ENCODE peak calls at places on chromosome 18, in seven cellular contexts. N, E, Q, J, Y, G and D are unnamed samples.
A peak's percentile ranks its signal among the peaks of the same experiment; 100 is the strongest.

GRCh38 chr18:11906181-11906580 is 1.9 kb downstream of the MPPE1 start:
- ATAC-seq in N (no peak), E (no peak), Q (no peak), J (no peak), Y (no peak), G (no peak), D (no peak)

GRCh38 chr18:5106730-5107129 is 90.3 kb downstream of the AKAIN1 start:
- ATAC-seq in N (no peak), E (no peak), Q (no peak), J (no peak), Y (no peak), G (peak; percentile 38), D (no peak)

GRCh38 chr18:24019641-24020331 is 5.2 kb downstream of the TTC39C start:
- ATAC-seq in N (no peak), E (no peak), Q (no peak), J (peak; percentile 23), Y (no peak), G (no peak), D (no peak)

GRCh38 chr18:75309564-75309963 is 99.0 kb downstream of the TSHZ1 start:
- ATAC-seq in N (no peak), E (peak; percentile 43), Q (no peak), J (no peak), Y (no peak), G (no peak), D (no peak)

GRCh38 chr18:63186934-63187574 is 132.5 kb downstream of the BCL2 start:
- ATAC-seq in N (no peak), E (no peak), Q (no peak), J (no peak), Y (no peak), G (no peak), D (no peak)

GRCh38 chr18:57738078-57738477 is 65.0 kb downstream of the ATP8B1 start:
- ATAC-seq in N (peak; percentile 51), E (no peak), Q (no peak), J (peak; percentile 29), Y (peak; percentile 32), G (no peak), D (no peak)

GRCh38 chr18:7458873-7459272 is 108.2 kb upstream of the PTPRM start:
- ATAC-seq in N (no peak), E (no peak), Q (no peak), J (no peak), Y (no peak), G (no peak), D (no peak)

GRCh38 chr18:13526519-13526918 is 199.8 kb downstream of the FAM210A start:
- ATAC-seq in N (no peak), E (no peak), Q (no peak), J (no peak), Y (no peak), G (no peak), D (no peak)

GRCh38 chr18:44799422-44800421 is 119.0 kb downstream of the SETBP1 start:
- ATAC-seq in N (peak; percentile 36), E (no peak), Q (no peak), J (no peak), Y (no peak), G (no peak), D (no peak)

GRCh38 chr18:31634331-31634713 is 42.6 kb downstream of the TTR start:
- ATAC-seq in N (no peak), E (no peak), Q (no peak), J (no peak), Y (no peak), G (no peak), D (no peak)

GRCh38 chr18:68454511-68455228 is 260.2 kb downstream of the TMX3 start:
- ATAC-seq in N (no peak), E (no peak), Q (no peak), J (no peak), Y (peak; percentile 48), G (no peak), D (no peak)

GRCh38 chr18:3595282-3596273 is 145.6 kb downstream of the TGIF1 start:
- ATAC-seq in N (peak; percentile 46), E (peak; percentile 19), Q (peak; percentile 49), J (peak; percentile 51), Y (peak; percentile 56), G (peak; percentile 55), D (peak; percentile 67)

GRCh38 chr18:35662293-35663062 is 80.9 kb downstream of the GALNT1 start:
- ATAC-seq in N (no peak), E (no peak), Q (no peak), J (no peak), Y (no peak), G (no peak), D (no peak)

GRCh38 chr18:42025974-42026625 is 71.1 kb downstream of the PIK3C3 start:
- ATAC-seq in N (no peak), E (no peak), Q (no peak), J (no peak), Y (no peak), G (no peak), D (no peak)

GRCh38 chr18:6746386-6746960 is 17.0 kb downstream of the ARHGAP28 start:
- ATAC-seq in N (no peak), E (no peak), Q (no peak), J (no peak), Y (no peak), G (peak; percentile 77), D (no peak)

GRCh38 chr18:78393463-78393862 is 586.2 kb upstream of the SALL3 start:
- ATAC-seq in N (no peak), E (no peak), Q (no peak), J (no peak), Y (no peak), G (no peak), D (no peak)

GRCh38 chr18:28960146-28960545 is 783.2 kb upstream of the CDH2 start:
- ATAC-seq in N (no peak), E (no peak), Q (no peak), J (no peak), Y (no peak), G (peak; percentile 79), D (no peak)

GRCh38 chr18:9951022-9951859 is 37.4 kb downstream of the VAPA start:
- ATAC-seq in N (peak; percentile 35), E (peak; percentile 90), Q (no peak), J (peak; percentile 52), Y (peak; percentile 73), G (peak; percentile 72), D (no peak)

GRCh38 chr18:8988262-8988871 is 114.1 kb upstream of the NDUFV2 start:
- ATAC-seq in N (peak; percentile 69), E (peak; percentile 97), Q (peak; percentile 66), J (peak; percentile 79), Y (peak; percentile 93), G (peak; percentile 95), D (peak; percentile 67)

GRCh38 chr18:36662000-36662399 is 166.8 kb downstream of the TPGS2 start:
- ATAC-seq in N (no peak), E (no peak), Q (no peak), J (no peak), Y (no peak), G (no peak), D (no peak)

GRCh38 chr18:46184296-46185080 is 80.3 kb downstream of the HAUS1 start:
- ATAC-seq in N (no peak), E (no peak), Q (no peak), J (no peak), Y (no peak), G (no peak), D (no peak)

GRCh38 chr18:14086459-14087231 is 45.6 kb downstream of the ZNF519 start:
- ATAC-seq in N (no peak), E (peak; percentile 73), Q (no peak), J (peak; percentile 45), Y (peak; percentile 84), G (peak; percentile 79), D (no peak)

GRCh38 chr18:56651771-56652092 is 573 bp downstream of the WDR7 start:
- ATAC-seq in N (no peak), E (no peak), Q (no peak), J (no peak), Y (no peak), G (peak; percentile 28), D (no peak)

GRCh38 chr18:12975488-12975887 is 15.7 kb upstream of the CEP192 start:
- ATAC-seq in N (no peak), E (no peak), Q (no peak), J (no peak), Y (no peak), G (no peak), D (no peak)

GRCh38 chr18:12008842-12009580 is 27.7 kb downstream of the IMPA2 start:
- ATAC-seq in N (peak; percentile 59), E (no peak), Q (no peak), J (no peak), Y (no peak), G (no peak), D (no peak)

GRCh38 chr18:75173125-75173432 is 35.9 kb downstream of the PTGR3 start:
- ATAC-seq in N (no peak), E (peak; percentile 68), Q (no peak), J (peak; percentile 51), Y (peak; percentile 27), G (peak; percentile 70), D (no peak)

GRCh38 chr18:23738151-23738550 is 48.9 kb downstream of the LAMA3 start:
- ATAC-seq in N (no peak), E (no peak), Q (no peak), J (no peak), Y (no peak), G (no peak), D (no peak)

GRCh38 chr18:23689031-23689615 is at the start of gene LAMA3:
- ATAC-seq in N (peak; percentile 89), E (peak; percentile 91), Q (peak; percentile 89), J (peak; percentile 94), Y (peak; percentile 89), G (peak; percentile 67), D (peak; percentile 91)

DNA sequence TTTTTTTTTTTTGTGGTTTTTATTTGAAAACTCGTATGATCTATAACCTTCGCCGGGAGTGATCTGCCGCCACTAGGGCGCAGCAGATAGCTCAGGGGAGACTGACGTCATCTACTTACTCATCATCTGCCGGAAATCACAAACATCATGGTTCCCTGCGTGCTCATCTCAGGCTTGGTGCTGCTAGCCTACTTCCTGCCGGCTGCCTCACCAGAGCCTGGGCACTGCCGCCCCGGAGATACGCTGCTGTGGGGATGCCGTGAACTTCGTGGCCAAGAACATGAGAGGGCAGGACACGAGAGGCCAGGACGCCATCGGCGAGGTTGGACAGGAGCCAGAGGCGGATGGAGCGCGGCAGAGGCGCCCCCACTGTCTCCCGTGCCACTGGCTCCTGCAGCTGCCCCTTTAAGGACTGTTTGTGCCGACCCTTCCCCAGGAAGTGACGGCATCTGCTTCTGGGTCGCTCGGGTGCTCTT is 68.8 kb downstream of the DOK6 start:
- ATAC-seq in N (no peak), E (no peak), Q (no peak), J (peak; percentile 21), Y (no peak), G (peak; percentile 94), D (no peak)
- TF ChIP-seq CTCF in N (no peak), E (peak; percentile 42), Q (no peak), J (no peak), Y (no peak), G (peak; percentile 79), D (no peak)

GRCh38 chr18:59052965-59053960 is 86.4 kb upstream of the SEC11C start:
- ATAC-seq in N (peak; percentile 65), E (peak; percentile 72), Q (no peak), J (no peak), Y (no peak), G (peak; percentile 67), D (no peak)
- H3K27ac ChIP-seq in N (peak overlapping the region; percentile 28), E (peak overlapping the region; percentile 89), Q (no peak overlapping the region), J (no peak overlapping the region), Y (no peak overlapping the region), G (peak overlapping the region; percentile 62), D (no peak overlapping the region)

GRCh38 chr18:49486617-49486958 is 446 bp downstream of the C18orf32 start:
- ATAC-seq in N (peak; percentile 10), E (peak; percentile 11), Q (peak; percentile 4), J (peak; percentile 24), Y (peak; percentile 37), G (peak; percentile 23), D (peak; percentile 7)
- TF ChIP-seq CTCF in N (no peak), E (no peak), Q (no peak), J (no peak), Y (no peak), G (no peak), D (no peak)

GRCh38 chr18:34592961-34593382 is 117.1 kb upstream of the DTNA start:
- ATAC-seq in N (peak; percentile 85), E (no peak), Q (peak; percentile 78), J (peak; percentile 78), Y (peak; percentile 88), G (no peak), D (peak; percentile 85)
- H3K27ac ChIP-seq in N (peak overlapping the region; percentile 66), E (no peak overlapping the region), Q (peak overlapping the region; percentile 27), J (peak overlapping the region; percentile 59), Y (peak overlapping the region; percentile 9), G (no peak overlapping the region), D (peak overlapping the region; percentile 87)